ENCODE peak calls at places on chromosomes 2 and 18, in five cellular contexts. M is neural progenitor cell, C is astrocyte, S is HepG2, U is IMR-90. Y is an unnamed sample.

GRCh38 chr18:10926565-10927194 is 222.7 kb downstream of the PIEZO2 start:
- DNase-seq in M (no peak), C (peak; percentile 68), S (no peak), U (peak; percentile 68), Y (no peak)

GRCh38 chr2:241799522-241800197 is 9.3 kb upstream of the NEU4 start:
- DNase-seq in M (no peak), C (no peak), S (no peak), U (no peak), Y (no peak)

GRCh38 chr2:122022531-122022930 is 267.1 kb downstream of the TSN start:
- DNase-seq in M (no peak), C (no peak), S (no peak), U (no peak), Y (no peak)

GRCh38 chr2:129480790-129481189 is 498.7 kb upstream of the RAB6C start:
- DNase-seq in M (no peak), C (no peak), S (no peak), U (no peak), Y (no peak)

GRCh38 chr18:58856881-58857280 is 7.8 kb upstream of the ZNF532 start:
- DNase-seq in M (no peak), C (no peak), S (no peak), U (peak; percentile 83), Y (no peak)

GRCh38 chr2:28643324-28643723 is 108.3 kb upstream of the PPP1CB start:
- DNase-seq in M (no peak), C (no peak), S (peak; percentile 66), U (no peak), Y (no peak)

GRCh38 chr2:71129114-71129890 is 727 bp downstream of the MCEE start:
- DNase-seq in M (no peak), C (peak; percentile 30), S (no peak), U (peak; percentile 5), Y (peak; percentile 5)

GRCh38 chr2:96618599-96619283 is 19.4 kb downstream of the KANSL3 start:
- DNase-seq in M (no peak), C (peak; percentile 36), S (no peak), U (peak; percentile 74), Y (no peak)

GRCh38 chr2:84919885-84920580 is 14.6 kb downstream of the TMSB10 start:
- DNase-seq in M (no peak), C (peak; percentile 97), S (peak; percentile 95), U (peak; percentile 99), Y (peak; percentile 38)

GRCh38 chr2:28610583-28611201 is 114.8 kb downstream of the PLB1 start:
- DNase-seq in M (no peak), C (peak; percentile 96), S (peak; percentile 36), U (peak; percentile 96), Y (no peak)

GRCh38 chr2:20666114-20666363 is 905 bp upstream of the GDF7 start:
- DNase-seq in M (no peak), C (no peak), S (no peak), U (no peak), Y (no peak)

GRCh38 chr2:230164139-230164538 is 55.6 kb downstream of the SP110 start:
- DNase-seq in M (no peak), C (no peak), S (no peak), U (no peak), Y (no peak)

GRCh38 chr2:196601430-196602306 is 37.8 kb upstream of the CCDC150 start:
- DNase-seq in M (no peak), C (peak; percentile 95), S (no peak), U (peak; percentile 97), Y (no peak)

GRCh38 chr18:7817596-7817995 is 250.5 kb downstream of the PTPRM start:
- DNase-seq in M (no peak), C (no peak), S (no peak), U (no peak), Y (no peak)

GRCh38 chr2:88197732-88198131 is 27.6 kb downstream of the THNSL2 start:
- DNase-seq in M (no peak), C (no peak), S (no peak), U (no peak), Y (no peak)

GRCh38 chr2:118095610-118096009 is 7.3 kb downstream of the INSIG2 start:
- DNase-seq in M (no peak), C (no peak), S (no peak), U (no peak), Y (no peak)

GRCh38 chr2:140589696-140590095 is 1541.1 kb downstream of the LRP1B start:
- DNase-seq in M (no peak), C (peak; percentile 56), S (no peak), U (no peak), Y (no peak)

GRCh38 chr18:33201509-33201926 is 239.0 kb downstream of the CCDC178 start:
- DNase-seq in M (peak; percentile 72), C (peak; percentile 32), S (peak; percentile 22), U (no peak), Y (no peak)

GRCh38 chr2:33322099-33322498 is 154.3 kb upstream of the RASGRP3 start:
- DNase-seq in M (no peak), C (peak; percentile 71), S (no peak), U (peak; percentile 80), Y (no peak)
- H2AFZ ChIP-seq in M (no peak overlapping the region), C (no peak overlapping the region), S (no peak overlapping the region), U (no peak overlapping the region), Y (no peak overlapping the region)

DNA sequence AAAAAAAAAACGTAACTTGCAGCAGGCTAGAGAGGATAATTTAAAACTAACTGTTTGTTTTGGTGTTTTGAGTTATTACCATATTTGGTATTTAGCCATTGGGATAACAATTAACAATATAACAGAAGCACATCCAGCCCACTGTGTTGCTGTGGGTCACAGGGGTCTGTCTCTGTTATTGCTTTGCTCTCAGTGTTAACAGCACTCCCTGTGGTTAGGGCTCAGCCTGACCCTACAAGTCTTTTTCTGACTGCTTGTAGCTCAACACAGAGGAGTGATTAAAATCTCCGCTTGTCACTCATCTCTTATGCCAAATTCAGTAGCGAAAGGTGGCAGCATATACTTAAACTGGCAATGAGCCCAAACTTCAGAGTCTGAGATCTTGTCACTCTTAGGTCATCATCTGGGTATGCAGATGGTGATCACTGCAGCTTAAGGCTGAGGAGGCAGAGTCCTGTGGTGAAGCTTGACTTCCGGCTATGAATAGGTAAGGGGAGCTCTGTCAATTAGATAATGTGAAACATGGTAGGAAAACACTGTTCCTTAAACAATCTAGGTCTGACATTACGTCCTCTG is 63.4 kb upstream of the CSRNP3 start:
- DNase-seq in M (peak; percentile 47), C (peak; percentile 24), S (no peak), U (no peak), Y (no peak)
- H2AFZ ChIP-seq in M (peak overlapping the region; percentile 17), C (no peak overlapping the region), S (no peak overlapping the region), U (no peak overlapping the region), Y (no peak overlapping the region)

DNA sequence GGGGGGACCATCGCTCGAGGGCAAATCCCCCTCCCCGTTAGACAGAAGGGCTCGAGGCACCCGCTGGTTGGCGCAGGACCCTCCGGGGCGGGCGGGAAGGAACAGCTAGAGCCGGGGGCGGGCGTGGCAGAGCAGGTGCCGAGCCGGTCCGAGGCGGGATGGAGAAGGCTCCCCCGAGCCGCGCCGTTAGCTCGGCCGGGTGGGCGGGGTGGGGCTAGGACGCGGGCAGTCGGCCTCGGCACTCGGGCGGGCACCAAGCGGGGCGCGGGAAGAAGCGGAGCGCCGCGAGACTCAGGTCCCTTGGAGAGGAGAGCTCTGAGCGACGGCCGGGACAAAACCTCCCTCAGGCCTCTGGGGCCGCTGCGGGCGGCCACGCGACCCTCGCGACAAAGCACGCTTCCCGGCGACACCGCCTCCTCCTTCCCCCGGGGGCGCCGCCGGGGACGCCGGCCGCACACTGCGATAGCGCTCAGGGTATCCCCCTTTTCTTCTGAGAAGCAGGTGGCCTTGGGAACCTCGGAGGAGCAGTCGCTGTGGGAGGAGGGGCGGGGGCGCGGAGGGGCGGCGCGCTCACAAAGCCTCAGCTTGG is 694 bp downstream of the FHOD3 start:
- DNase-seq in M (peak; percentile 85), C (no peak), S (no peak), U (no peak), Y (no peak)
- H2AFZ ChIP-seq in M (peak overlapping the region; percentile 67), C (peak overlapping the region; percentile 75), S (no peak overlapping the region), U (peak overlapping the region; percentile 96), Y (no peak overlapping the region)

GRCh38 chr18:55245200-55245599 is 285.9 kb upstream of the CCDC68 start:
- DNase-seq in M (no peak), C (no peak), S (no peak), U (peak; percentile 28), Y (no peak)
- H2AFZ ChIP-seq in M (no peak overlapping the region), C (no peak overlapping the region), S (no peak overlapping the region), U (no peak overlapping the region), Y (no peak overlapping the region)

DNA sequence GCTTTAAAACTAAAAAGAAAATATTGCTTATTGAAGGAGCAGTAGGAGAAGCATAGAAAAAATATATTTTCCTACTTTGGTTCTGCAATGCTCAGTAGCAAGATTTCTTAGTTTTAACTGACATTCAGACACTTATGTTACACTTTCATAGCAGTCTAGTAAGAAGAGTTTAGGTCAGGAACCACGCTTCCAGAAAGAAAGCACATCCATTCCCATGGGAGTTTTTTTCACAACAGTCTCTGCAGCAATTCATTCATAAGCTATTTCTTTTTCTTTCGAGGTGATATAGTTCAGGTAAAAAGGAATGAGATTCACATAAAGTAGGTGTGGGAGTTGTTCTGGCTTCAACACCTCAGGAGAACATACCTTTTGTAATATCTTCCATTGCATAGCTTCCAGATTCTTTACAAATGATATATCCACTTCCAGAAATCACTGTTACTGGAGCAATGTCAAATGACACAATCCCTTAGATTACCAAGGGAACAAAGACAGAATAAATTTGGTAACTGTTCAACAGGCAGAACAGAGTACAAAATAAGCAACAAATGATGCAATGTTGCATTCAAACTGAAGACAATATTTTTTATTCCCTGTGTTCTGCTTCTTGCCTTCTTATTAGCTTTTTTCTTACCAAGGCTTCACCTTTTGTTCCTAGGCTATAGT is 95.2 kb upstream of the GULP1 start:
- DNase-seq in M (no peak), C (peak; percentile 37), S (no peak), U (no peak), Y (no peak)
- H2AFZ ChIP-seq in M (no peak overlapping the region), C (peak overlapping the region; percentile 8), S (no peak overlapping the region), U (no peak overlapping the region), Y (no peak overlapping the region)

GRCh38 chr18:55857961-55858360 is 270.0 kb upstream of the TCF4 start:
- DNase-seq in M (no peak), C (no peak), S (no peak), U (no peak), Y (no peak)

GRCh38 chr18:55856679-55857078 is 268.7 kb upstream of the TCF4 start:
- DNase-seq in M (no peak), C (no peak), S (no peak), U (no peak), Y (no peak)

GRCh38 chr18:55859116-55859515 is 271.1 kb upstream of the TCF4 start:
- DNase-seq in M (no peak), C (no peak), S (no peak), U (no peak), Y (no peak)

GRCh38 chr18:55857409-55857808 is 269.4 kb upstream of the TCF4 start:
- DNase-seq in M (no peak), C (no peak), S (no peak), U (no peak), Y (no peak)

DNA sequence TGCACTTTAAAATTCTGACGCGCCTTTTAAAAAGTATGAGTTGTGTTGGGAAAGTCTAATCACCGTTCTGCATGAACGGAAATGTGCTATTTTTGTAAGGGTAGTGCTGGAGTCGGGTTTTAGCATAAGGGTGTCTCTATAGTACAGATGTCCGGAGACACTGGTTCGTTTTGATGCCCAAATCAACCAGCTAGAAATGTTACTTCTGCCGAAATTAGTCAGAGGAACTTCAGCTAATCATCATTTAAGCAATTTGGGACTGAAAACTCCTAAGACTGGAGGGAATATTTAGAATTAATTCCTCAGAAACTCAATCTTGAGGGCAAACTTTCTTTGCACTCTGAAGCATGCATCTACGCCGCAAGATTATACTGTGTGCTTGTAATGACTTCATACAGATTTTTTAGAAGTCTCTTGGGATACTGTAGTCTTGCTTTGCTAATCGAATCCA is 270.7 kb upstream of the TCF4 start:
- DNase-seq in M (no peak), C (peak; percentile 60), S (no peak), U (no peak), Y (no peak)
- H2AFZ ChIP-seq in M (peak overlapping the region; percentile 65), C (peak overlapping the region; percentile 44), S (no peak overlapping the region), U (no peak overlapping the region), Y (no peak overlapping the region)

Y was measured in OCI-LY7.